ENCODE peak calls at places on chromosome 2, in seven cellular contexts. T is CD8-positive, alpha-beta memory T cell; Z is left ventricle myocardium inferior; E is astrocyte; O is MM.1S; X is PC-3; H is aorta. Y is an unnamed sample.

GRCh38 chr2:241081190-241081642 is 20.9 kb downstream of the MTERF4 start:
- DNase-seq in H (no peak), E (no peak), Z (no peak), T (no peak), X (no peak), O (no peak), Y (no peak)

GRCh38 chr2:231191896-231192872 is 6.2 kb upstream of the ARMC9 start:
- DNase-seq in E (peak; percentile 63), X (peak; percentile 21), Z (peak; percentile 72), H (peak; percentile 94), T (no peak), O (no peak), Y (no peak)

GRCh38 chr2:66696374-66696773 is 261.4 kb downstream of the MEIS1 start:
- DNase-seq in X (no peak), O (no peak), E (no peak), T (no peak), H (no peak), Z (no peak), Y (no peak)

GRCh38 chr2:240362826-240363717 is 72.4 kb upstream of the GPC1 start:
- DNase-seq in H (no peak), O (no peak), X (no peak), T (no peak), Z (no peak), E (no peak), Y (no peak)

GRCh38 chr2:51698005-51698404 is 666.1 kb upstream of the NRXN1 start:
- DNase-seq in Z (no peak), H (no peak), T (no peak), X (no peak), O (no peak), E (no peak), Y (no peak)

GRCh38 chr2:6865346-6866238 is at the start of gene CMPK2:
- DNase-seq in Z (peak; percentile 75), O (peak; percentile 89), E (peak; percentile 31), H (peak; percentile 90), T (peak; percentile 69), X (peak; percentile 67), Y (peak; percentile 85)

GRCh38 chr2:240350696-240351087 is 84.8 kb upstream of the GPC1 start:
- DNase-seq in E (no peak), X (no peak), Z (no peak), T (no peak), H (peak; percentile 60), O (no peak), Y (no peak)

GRCh38 chr2:134690629-134691215 is 28.1 kb downstream of the TMEM163 start:
- DNase-seq in E (no peak), X (no peak), T (no peak), O (no peak), Z (no peak), H (no peak), Y (no peak)

GRCh38 chr2:57821085-57821484 is 225.5 kb upstream of the VRK2 start:
- DNase-seq in E (no peak), T (no peak), X (no peak), O (no peak), Z (no peak), H (no peak), Y (no peak)

GRCh38 chr2:177908182-177908581 is 164.4 kb downstream of the PDE11A start:
- DNase-seq in X (no peak), O (peak; percentile 42), E (no peak), H (no peak), T (no peak), Z (no peak), Y (no peak)

GRCh38 chr2:217959723-217960122 is 43.1 kb downstream of the TNS1 start:
- DNase-seq in O (no peak), H (peak; percentile 83), Z (no peak), E (peak; percentile 31), X (no peak), T (no peak), Y (no peak)

GRCh38 chr2:119700866-119701265 is 21.9 kb downstream of the TMEM177 start:
- DNase-seq in O (no peak), X (no peak), E (no peak), H (no peak), T (no peak), Z (no peak), Y (no peak)

GRCh38 chr2:215750763-215751162 is 262.6 kb downstream of the MREG start:
- DNase-seq in H (no peak), T (no peak), O (peak; percentile 66), E (no peak), Z (no peak), X (no peak), Y (peak; percentile 35)

GRCh38 chr2:192499476-192499875 is 304.7 kb upstream of the TMEFF2 start:
- DNase-seq in T (no peak), Z (no peak), X (peak; percentile 28), H (no peak), E (peak; percentile 77), O (no peak), Y (no peak)

GRCh38 chr2:56170536-56170935 is 13.3 kb upstream of the CCDC85A start:
- DNase-seq in X (no peak), Z (no peak), H (no peak), O (no peak), T (no peak), E (no peak), Y (no peak)

GRCh38 chr2:54763636-54764291 is 40.3 kb downstream of the EML6 start:
- DNase-seq in Z (no peak), X (no peak), O (no peak), H (no peak), T (no peak), E (no peak), Y (no peak)

GRCh38 chr2:239112127-239112774 is 264.4 kb downstream of the TWIST2 start:
- DNase-seq in E (no peak), T (no peak), H (no peak), X (no peak), Z (no peak), O (no peak), Y (no peak)

GRCh38 chr2:233255151-233255550 is 3.7 kb downstream of the ATG16L1 start:
- DNase-seq in Z (no peak), T (no peak), X (no peak), E (no peak), H (no peak), O (no peak), Y (peak; percentile 14)

GRCh38 chr2:70115646-70116442 is 28.6 kb downstream of the PCBP1 start:
- DNase-seq in H (peak; percentile 48), O (peak; percentile 69), E (no peak), X (no peak), T (no peak), Z (peak; percentile 35), Y (no peak)

GRCh38 chr2:11969774-11970173 is 223.3 kb downstream of the LPIN1 start:
- DNase-seq in E (no peak), O (no peak), Z (no peak), T (no peak), X (no peak), H (no peak), Y (no peak)

GRCh38 chr2:11962707-11963358 is 216.4 kb downstream of the LPIN1 start:
- DNase-seq in T (no peak), Z (no peak), O (no peak), E (no peak), H (no peak), X (no peak), Y (no peak)

GRCh38 chr2:11967946-11968465 is 221.6 kb downstream of the LPIN1 start:
- DNase-seq in O (no peak), H (no peak), Z (peak; percentile 79), E (peak; percentile 82), T (no peak), X (no peak), Y (no peak)

GRCh38 chr2:11963966-11964365 is 217.5 kb downstream of the LPIN1 start:
- DNase-seq in O (no peak), Z (no peak), T (no peak), H (no peak), E (no peak), X (no peak), Y (no peak)
- H3K4me3 ChIP-seq in O (no peak overlapping the region), Z (no peak overlapping the region), T (no peak overlapping the region), H (no peak overlapping the region), E (no peak overlapping the region), X (no peak overlapping the region), Y (no peak overlapping the region)

DNA sequence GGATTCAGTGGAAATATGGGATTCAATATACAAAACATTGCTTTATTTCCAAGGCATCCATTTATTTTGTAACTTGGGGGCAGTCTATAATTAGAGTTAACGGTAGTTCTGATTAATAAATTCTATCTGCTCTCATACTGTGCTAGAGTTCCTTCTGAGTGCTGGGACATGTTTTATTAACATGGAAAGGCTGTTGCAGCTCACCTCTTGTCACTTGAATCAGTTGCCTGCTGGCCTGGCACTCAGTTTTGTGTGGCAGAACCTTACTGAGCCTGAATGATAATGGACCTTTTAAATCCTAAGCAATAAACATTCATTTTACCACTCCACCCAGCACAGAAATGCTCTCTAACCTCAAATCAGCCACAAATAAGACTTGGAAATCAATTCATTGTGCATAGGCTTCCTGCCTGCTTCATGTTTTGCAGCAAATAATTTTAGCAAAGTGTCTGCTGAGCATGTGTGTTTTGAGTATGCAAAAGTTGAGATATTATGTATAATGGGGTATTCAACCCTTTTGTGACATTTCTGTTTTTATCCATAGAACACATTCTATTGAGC is 115.0 kb upstream of the RBMS1 start:
- DNase-seq in H (no peak), E (no peak), Z (no peak), O (no peak), T (no peak), X (no peak), Y (peak; percentile 2)
- H3K4me1 ChIP-seq in H (no peaks in the 10 kb centered on the region), E (peaks cover 11% of the 10 kb centered on the region), Z (peaks cover 31% of the 10 kb centered on the region), O (no peaks in the 10 kb centered on the region), T (peaks cover 17% of the 10 kb centered on the region), X (peaks cover 11% of the 10 kb centered on the region), Y (peaks cover 10% of the 10 kb centered on the region)

GRCh38 chr2:24809316-24810007 is 16.2 kb downstream of the CENPO start:
- DNase-seq in E (no peak), O (no peak), H (no peak), Z (no peak), X (peak; percentile 72), T (no peak), Y (no peak)
- H3K4me3 ChIP-seq in E (no peak overlapping the region), O (no peak overlapping the region), H (no peak overlapping the region), Z (no peak overlapping the region), X (no peak overlapping the region), T (no peak overlapping the region), Y (no peak overlapping the region)

GRCh38 chr2:36464006-36464721 is 108.6 kb downstream of the CRIM1 start:
- DNase-seq in O (no peak), X (no peak), T (no peak), E (no peak), Z (no peak), H (no peak), Y (no peak)
- H3K4me1 ChIP-seq in O (peaks cover 4% of the 10 kb centered on the region), X (peaks cover 36% of the 10 kb centered on the region), T (peaks cover 13% of the 10 kb centered on the region), E (peaks cover 53% of the 10 kb centered on the region), Z (peaks cover 47% of the 10 kb centered on the region), H (peaks cover 8% of the 10 kb centered on the region), Y (peaks cover 16% of the 10 kb centered on the region)

DNA sequence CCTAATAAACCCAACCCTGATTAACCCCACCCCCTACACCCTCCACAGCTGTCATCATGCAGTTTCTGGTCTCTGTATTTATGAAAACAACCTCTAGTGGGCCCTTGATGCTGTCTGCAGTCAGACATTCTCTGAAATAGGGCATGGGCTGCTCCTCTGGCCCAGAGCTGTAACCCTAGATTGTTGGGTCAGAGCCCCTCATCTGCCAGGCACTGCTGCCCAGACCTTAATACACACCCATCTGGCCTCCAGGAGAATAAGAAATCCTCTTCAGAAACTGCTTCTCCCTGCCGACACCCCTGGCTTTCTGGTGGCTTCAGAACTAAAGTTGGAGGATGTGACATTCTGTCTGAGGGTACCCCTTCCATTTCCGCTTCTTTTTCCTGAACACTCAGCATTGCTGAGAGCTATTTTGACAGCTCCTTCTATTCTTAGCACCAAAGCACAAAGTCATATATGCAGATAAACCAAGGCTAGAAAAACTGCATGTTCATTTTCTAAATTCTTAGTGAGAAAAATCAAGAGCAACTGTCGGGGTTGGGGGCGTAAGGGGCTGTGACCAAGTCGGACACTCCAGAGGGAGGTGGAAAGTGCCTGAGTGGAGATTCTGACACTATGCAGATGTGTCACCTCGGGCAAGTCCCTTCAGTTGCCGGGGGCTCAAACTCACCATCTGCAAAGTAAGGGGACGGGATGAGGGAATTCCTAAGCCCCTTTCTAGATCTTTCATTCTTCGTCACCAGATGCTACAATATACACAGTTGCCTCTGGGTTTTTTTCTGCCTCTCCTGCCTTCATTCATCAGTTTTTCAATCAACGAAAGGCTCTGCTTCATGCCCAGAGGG is 28.7 kb downstream of the SRSF7 start:
- DNase-seq in O (peak; percentile 75), E (no peak), Z (no peak), H (no peak), X (no peak), T (peak; percentile 26), Y (peak; percentile 48)
- H3K4me3 ChIP-seq in O (peak overlapping the region; percentile 51), E (no peak overlapping the region), Z (peak overlapping the region; percentile 14), H (no peak overlapping the region), X (no peak overlapping the region), T (no peak overlapping the region), Y (no peak overlapping the region)

Y was measured in CD4-positive, alpha-beta memory T cell.